ENCODE peak calls at places on chromosomes 5 and 9, in nine cellular contexts. O, S, J, K, Z, R, H, A and B are unnamed samples.

GRCh38 chr9:2021731-2022130 is 6.6 kb downstream of the SMARCA2 start:
- DNase-seq in A (no peak), Z (no peak), R (no peak), H (no peak), S (no peak), K (no peak), J (no peak), O (no peak), B (no peak)

GRCh38 chr5:138149530-138149929 is 10.3 kb upstream of the NME5 start:
- DNase-seq in J (no peak), R (no peak), H (peak; percentile 60), S (no peak), O (no peak), Z (peak; percentile 59), A (no peak), K (no peak), B (peak; percentile 36)

GRCh38 chr9:84146893-84147705 is 166.5 kb downstream of the RMI1 start:
- DNase-seq in J (no peak), R (no peak), S (no peak), Z (no peak), A (no peak), H (no peak), O (no peak), K (no peak), B (no peak)

GRCh38 chr9:112743216-112743835 is 7.2 kb upstream of the SNX30 start:
- DNase-seq in K (no peak), H (no peak), R (no peak), A (peak; percentile 85), O (no peak), S (no peak), Z (no peak), J (no peak), B (no peak)

GRCh38 chr5:159458217-159458711 is 128.0 kb upstream of the IL12B start:
- DNase-seq in O (no peak), S (no peak), H (no peak), R (no peak), J (no peak), A (no peak), Z (peak; percentile 10), K (no peak), B (no peak)

GRCh38 chr9:116337015-116337414 is 183.4 kb downstream of the PAPPA start:
- DNase-seq in A (no peak), R (no peak), K (no peak), O (no peak), H (no peak), Z (peak; percentile 81), S (no peak), J (no peak), B (peak; percentile 58)

GRCh38 chr9:126925876-126926275 is 11.3 kb downstream of the RALGPS1 start:
- DNase-seq in O (no peak), R (no peak), Z (no peak), H (no peak), K (no peak), A (no peak), S (no peak), J (no peak), B (no peak)

GRCh38 chr5:164360589-164360988 is 855.2 kb downstream of the MAT2B start:
- DNase-seq in O (no peak), K (no peak), H (peak; percentile 51), J (no peak), Z (no peak), R (no peak), S (no peak), A (no peak), B (no peak)

GRCh38 chr5:72556351-72557146 is 49.3 kb upstream of the ZNF366 start:
- DNase-seq in R (peak; percentile 37), K (peak; percentile 4), J (peak; percentile 21), A (peak; percentile 3), O (peak; percentile 44), S (peak; percentile 24), H (no peak), Z (peak; percentile 93), B (peak; percentile 64)

GRCh38 chr5:123093279-123094226 is 4.5 kb downstream of the PRDM6 start:
- DNase-seq in K (no peak), R (no peak), O (no peak), A (no peak), Z (peak; percentile 76), H (no peak), S (no peak), J (no peak), B (no peak)

GRCh38 chr5:32498484-32498883 is 53.9 kb upstream of the ZFR start:
- DNase-seq in S (no peak), H (no peak), R (no peak), A (no peak), J (no peak), Z (no peak), K (no peak), O (no peak), B (no peak)

GRCh38 chr5:161547573-161548471 is 1.3 kb upstream of the GABRB2 start:
- DNase-seq in S (no peak), K (no peak), R (no peak), H (no peak), A (peak; percentile 29), J (no peak), O (no peak), Z (peak; percentile 78), B (peak; percentile 12)

GRCh38 chr5:149452007-149452664 is 73.0 kb upstream of the IL17B start:
- DNase-seq in Z (peak; percentile 83), O (no peak), A (peak; percentile 32), K (no peak), J (no peak), H (peak; percentile 81), R (no peak), S (no peak), B (peak; percentile 69)

GRCh38 chr5:146000072-146000471 is 63.7 kb downstream of the SH3RF2 start:
- DNase-seq in J (no peak), A (no peak), S (no peak), O (no peak), K (no peak), R (no peak), Z (no peak), H (no peak), B (no peak)

GRCh38 chr5:6525910-6526309 is 77.3 kb downstream of the UBE2QL1 start:
- DNase-seq in H (peak; percentile 61), R (no peak), Z (peak; percentile 81), S (no peak), A (peak; percentile 4), K (no peak), J (no peak), O (no peak), B (peak; percentile 64)

GRCh38 chr9:113254991-113255390 is 20.4 kb downstream of the CDC26 start:
- DNase-seq in Z (no peak), O (no peak), H (no peak), J (no peak), R (no peak), A (no peak), S (no peak), K (no peak), B (no peak)

GRCh38 chr5:6676702-6677101 is 36.5 kb upstream of the TENT4A start:
- DNase-seq in R (no peak), Z (no peak), A (no peak), O (no peak), S (no peak), K (no peak), H (peak; percentile 47), J (no peak), B (peak; percentile 18)

GRCh38 chr5:78512440-78512839 is 136.1 kb downstream of the LHFPL2 start:
- DNase-seq in Z (no peak), A (no peak), R (no peak), O (no peak), J (no peak), S (no peak), K (no peak), H (no peak), B (no peak)

GRCh38 chr9:110936719-110937452 is 101.4 kb downstream of the LPAR1 start:
- DNase-seq in O (no peak), Z (no peak), H (no peak), R (no peak), S (no peak), A (no peak), J (no peak), K (no peak), B (no peak)

GRCh38 chr9:123359546-123359945 is 3.5 kb downstream of the CRB2 start:
- DNase-seq in O (no peak), K (no peak), J (no peak), H (no peak), Z (no peak), A (no peak), R (no peak), S (no peak), B (no peak)

GRCh38 chr9:104776787-104777186 is 12.9 kb downstream of the NIPSNAP3B start:
- DNase-seq in O (no peak), S (no peak), J (no peak), K (no peak), A (no peak), R (no peak), H (no peak), Z (no peak), B (no peak)

GRCh38 chr9:79799691-79800345 is 228.1 kb downstream of the TLE4 start:
- DNase-seq in Z (no peak), J (no peak), R (no peak), O (no peak), A (no peak), K (no peak), S (no peak), H (no peak), B (peak; percentile 58)

GRCh38 chr9:13791816-13792215 is 512.3 kb upstream of the MPDZ start:
- DNase-seq in S (no peak), J (no peak), A (no peak), R (no peak), H (no peak), Z (peak; percentile 46), K (no peak), O (no peak), B (no peak)

GRCh38 chr9:35689601-35690446 is at the start of gene TPM2:
- DNase-seq in K (no peak), O (no peak), A (no peak), J (no peak), H (peak; percentile 66), S (no peak), Z (peak; percentile 89), R (no peak), B (peak; percentile 92)

GRCh38 chr5:73892806-73893205 is 266.8 kb downstream of the ARHGEF28 start:
- DNase-seq in J (no peak), S (no peak), R (no peak), Z (no peak), H (no peak), A (no peak), O (no peak), K (no peak), B (no peak)

GRCh38 chr5:33662721-33663435 is 222.1 kb downstream of the TARS1 start:
- DNase-seq in O (no peak), K (no peak), J (no peak), H (no peak), A (no peak), R (no peak), Z (no peak), S (no peak), B (no peak)

GRCh38 chr5:37735649-37736347 is 104.0 kb downstream of the GDNF start:
- DNase-seq in H (no peak), A (no peak), S (no peak), O (peak; percentile 12), R (peak; percentile 74), J (no peak), K (no peak), Z (no peak), B (peak; percentile 57)

GRCh38 chr9:87292449-87293191 is 205.0 kb upstream of the DAPK1 start:
- DNase-seq in J (no peak), R (no peak), A (no peak), K (no peak), Z (no peak), O (no peak), H (no peak), S (no peak), B (no peak)

GRCh38 chr9:89640391-89640790 is 35.6 kb downstream of the GADD45G start:
- DNase-seq in H (no peak), K (no peak), O (no peak), J (no peak), Z (no peak), R (no peak), A (no peak), S (no peak), B (no peak)

GRCh38 chr5:65021527-65022226 is 252.9 kb downstream of the CWC27 start:
- DNase-seq in J (no peak), Z (no peak), O (no peak), R (no peak), A (peak; percentile 62), H (no peak), K (no peak), S (no peak), B (no peak)

GRCh38 chr5:135596788-135597187 is 18.0 kb upstream of the CXCL14 start:
- DNase-seq in O (no peak), S (peak; percentile 11), K (no peak), R (no peak), J (no peak), Z (no peak), H (no peak), A (no peak), B (no peak)